ENCODE peak calls at places on chromosomes 11 and 22, in six cellular contexts. E is stimulated activated CD4-positive, alpha-beta T cell treated with anti-CD3 and anti-CD28 coated beads, Interleukin-12 subunit alpha, Interleukin-12 subunit beta, amount 100 ng/mL, for 48 hours; L is activated CD4-positive, alpha-beta T cell treated with anti-CD3 and anti-CD28 coated beads, Interleukin-2, amount 50 U/mL, for 1 hour; G is GM23248; P is fibroblast of gingiva; X is GM19239. Y is an unnamed sample.

GRCh38 chr11:27187075-27187847 is 146.6 kb downstream of the BBOX1 start:
- DNase-seq in E (no peak), L (no peak), G (no peak), P (no peak), X (no peak), Y (no peak)

GRCh38 chr22:45010532-45010900 is 711 bp upstream of the PHF21B start:
- DNase-seq in E (no peak), L (no peak), G (no peak), P (no peak), X (no peak), Y (no peak)

GRCh38 chr11:120908521-120909181 is 115.3 kb upstream of the TBCEL start:
- DNase-seq in E (no peak), L (no peak), G (no peak), P (no peak), X (no peak), Y (no peak)

GRCh38 chr11:121829159-121829643 is 286.8 kb downstream of the BLID start:
- DNase-seq in E (no peak), L (no peak), G (peak), P (peak), X (no peak), Y (peak)

GRCh38 chr11:133176748-133177147 is 355.6 kb downstream of the OPCML start:
- DNase-seq in E (no peak), L (no peak), G (no peak), P (no peak), X (no peak), Y (no peak)

GRCh38 chr11:76628408-76628947 is 42.1 kb downstream of the LRRC32 start:
- DNase-seq in E (no peak), L (no peak), G (no peak), P (no peak), X (no peak), Y (no peak)

GRCh38 chr11:71395774-71396173 is 52.4 kb downstream of the DHCR7 start:
- DNase-seq in E (no peak), L (no peak), G (no peak), P (no peak), X (no peak), Y (no peak)

GRCh38 chr11:93986716-93987115 is 34.4 kb upstream of the HEPHL1 start:
- DNase-seq in E (no peak), L (no peak), G (peak), P (peak), X (no peak), Y (peak)

GRCh38 chr11:134503596-134503995 is 91.6 kb upstream of the B3GAT1 start:
- DNase-seq in E (no peak), L (no peak), G (no peak), P (no peak), X (no peak), Y (no peak)

GRCh38 chr11:120647681-120648080 is 136.1 kb downstream of the GRIK4 start:
- DNase-seq in E (no peak), L (no peak), G (no peak), P (no peak), X (no peak), Y (no peak)

GRCh38 chr11:77322926-77323590 is 21.6 kb upstream of the GDPD4 start:
- DNase-seq in E (no peak), L (no peak), G (peak), P (no peak), X (no peak), Y (no peak)

GRCh38 chr11:64384981-64385952 is 26.3 kb downstream of the RPS6KA4 start:
- DNase-seq in E (no peak), L (no peak), G (no peak), P (no peak), X (no peak), Y (no peak)

GRCh38 chr11:112529071-112529470 is 268.4 kb upstream of the PLET1 start:
- DNase-seq in E (no peak), L (no peak), G (no peak), P (no peak), X (no peak), Y (no peak)

GRCh38 chr11:75279273-75279672 is 38.7 kb downstream of the TPBGL start:
- DNase-seq in E (no peak), L (no peak), G (no peak), P (no peak), X (no peak), Y (no peak)

GRCh38 chr11:83092488-83093384 is 21.0 kb upstream of the RAB30 start:
- DNase-seq in E (no peak), L (no peak), G (peak), P (no peak), X (no peak), Y (peak)

GRCh38 chr11:78419327-78419726 is 1.7 kb upstream of the GAB2 start:
- DNase-seq in E (no peak), L (no peak), G (peak), P (peak), X (no peak), Y (no peak)

GRCh38 chr11:128054323-128054910 is 532.9 kb downstream of the ETS1 start:
- DNase-seq in E (no peak), L (no peak), G (peak), P (peak), X (no peak), Y (no peak)

GRCh38 chr22:42581762-42582716 is 28.3 kb downstream of the SERHL2 start:
- DNase-seq in E (peak), L (peak), G (peak), P (peak), X (peak), Y (peak)

GRCh38 chr11:118051611-118052461 is 25.0 kb upstream of the TMPRSS4 start:
- DNase-seq in E (no peak), L (peak), G (no peak), P (no peak), X (no peak), Y (no peak)

GRCh38 chr22:31346733-31347250 is 646 bp upstream of the PATZ1 start:
- DNase-seq in E (peak), L (peak), G (peak), P (peak), X (peak), Y (peak)

GRCh38 chr11:19698493-19699292 is 13.9 kb upstream of the NAV2 start:
- DNase-seq in E (no peak), L (no peak), G (peak), P (peak), X (no peak), Y (no peak)

GRCh38 chr22:24772493-24773220 is 1.9 kb downstream of the PIWIL3 start:
- DNase-seq in E (no peak), L (no peak), G (peak), P (peak), X (no peak), Y (peak)

GRCh38 chr11:11513438-11513837 is 108.4 kb downstream of the GALNT18 start:
- DNase-seq in E (no peak), L (no peak), G (peak), P (peak), X (no peak), Y (no peak)

GRCh38 chr11:70501026-70501901 is 102.9 kb downstream of the CTTN start:
- DNase-seq in E (no peak), L (no peak), G (peak), P (no peak), X (no peak), Y (no peak)

Y was measured in SW480.